ENCODE peak calls at places on chromosomes 6 and 20, in four cellular contexts. A is HepG2, E is SK-N-SH, G is GM12878. U is an unnamed sample.

GRCh38 chr20:41444821-41445220 is 78.2 kb upstream of the EMILIN3 start:
- DNase-seq in A (no peak), G (no peak), E (no peak), U (no peak)

GRCh38 chr6:169668203-169668847 is 33.5 kb downstream of the WDR27 start:
- DNase-seq in G (no peak), E (no peak), A (no peak), U (no peak)

GRCh38 chr20:46021361-46022359 is 7.4 kb upstream of the SLC12A5 start:
- DNase-seq in A (peak), E (peak), G (no peak), U (peak)

GRCh38 chr6:57297505-57297904 is 19.9 kb upstream of the PRIM2 start:
- DNase-seq in A (no peak), G (no peak), E (no peak), U (no peak)

GRCh38 chr6:127118505-127119360 is at the start of gene RSPO3:
- DNase-seq in A (no peak), G (no peak), E (peak), U (peak)

GRCh38 chr6:122491915-122492537 is 20.4 kb upstream of the SERINC1 start:
- DNase-seq in G (no peak), A (peak), E (peak), U (peak)

GRCh38 chr6:70180183-70180903 is 122.5 kb downstream of the COL9A1 start:
- DNase-seq in A (no peak), G (no peak), E (no peak), U (no peak)

GRCh38 chr6:170271771-170272314 is 19.0 kb downstream of the DLL1 start:
- DNase-seq in A (no peak), E (no peak), G (peak), U (no peak)

GRCh38 chr20:46260480-46260879 is 47.8 kb downstream of the CDH22 start:
- DNase-seq in E (no peak), G (no peak), A (no peak), U (no peak)

GRCh38 chr20:17712708-17713107 is 12.9 kb downstream of the BANF2 start:
- DNase-seq in E (no peak), A (no peak), G (no peak), U (no peak)

GRCh38 chr6:14704383-14705271 is 541.2 kb upstream of the JARID2 start:
- DNase-seq in A (no peak), G (no peak), E (no peak), U (no peak)

GRCh38 chr6:5205877-5206840 is 54.6 kb downstream of the LYRM4 start:
- DNase-seq in A (peak), G (no peak), E (peak), U (no peak)

GRCh38 chr6:131116755-131117360 is 18.4 kb upstream of the AKAP7 start:
- DNase-seq in E (peak), A (peak), G (no peak), U (peak)

GRCh38 chr6:17417817-17418216 is 24.4 kb downstream of the CAP2 start:
- DNase-seq in A (no peak), G (no peak), E (peak), U (peak)

GRCh38 chr6:33958863-33959651 is 155.3 kb upstream of the MLN start:
- DNase-seq in A (no peak), G (no peak), E (no peak), U (no peak)

GRCh38 chr6:12851123-12851695 is 134.6 kb downstream of the PHACTR1 start:
- DNase-seq in A (no peak), E (no peak), G (no peak), U (no peak)

GRCh38 chr6:64221776-64222175 is 586.2 kb downstream of the PHF3 start:
- DNase-seq in E (no peak), A (no peak), G (no peak), U (no peak)

GRCh38 chr6:144482142-144482541 is 197.0 kb downstream of the UTRN start:
- DNase-seq in E (peak), G (peak), A (peak), U (peak)

GRCh38 chr6:64838726-64839125 is 868.3 kb downstream of the EYS start:
- DNase-seq in E (no peak), G (no peak), A (no peak), U (no peak)

GRCh38 chr6:32940656-32941411 is at the start of gene HLA-DMB:
- DNase-seq in A (peak), E (peak), G (peak), U (peak)

GRCh38 chr6:42268016-42268834 is 50.6 kb upstream of the MRPS10 start:
- DNase-seq in E (no peak), G (no peak), A (no peak), U (no peak)

GRCh38 chr20:36736451-36737182 is 9.3 kb downstream of the NDRG3 start:
- DNase-seq in A (no peak), G (no peak), E (no peak), U (no peak)

DNA sequence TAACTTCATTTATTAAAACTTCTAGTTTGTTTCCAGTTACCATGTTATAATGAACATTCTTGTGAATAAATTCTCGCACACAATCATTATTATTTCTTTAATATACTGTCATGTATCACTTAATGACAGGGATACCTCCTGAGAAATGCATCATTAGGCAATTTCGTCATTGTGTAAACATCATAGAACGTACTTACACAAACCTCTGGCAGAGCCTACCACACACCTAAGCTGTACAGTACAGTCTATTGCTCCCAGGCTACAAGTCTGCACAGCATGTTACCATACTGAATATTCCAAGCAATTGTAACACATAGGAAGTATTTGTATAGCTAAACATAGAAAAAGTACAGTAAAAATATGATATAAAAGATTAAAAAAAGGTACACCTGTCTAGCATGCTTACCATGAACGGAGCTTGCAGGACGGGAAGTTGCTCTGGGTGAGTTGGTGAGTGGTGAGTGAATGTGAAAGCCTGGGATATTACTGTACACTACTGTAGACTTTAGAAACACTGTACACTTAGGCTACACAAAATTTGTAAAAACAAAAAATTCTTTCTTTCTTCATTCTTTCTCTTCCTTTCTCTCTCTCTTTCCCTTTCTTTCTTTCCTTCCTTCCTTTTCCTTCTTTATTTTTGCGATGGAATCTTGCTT is 268.2 kb upstream of the SOX4 start:
- DNase-seq in G (no peak), A (no peak), E (no peak), U (peak)
- TF ChIP-seq MAX in G (no peak), A (no peak), E (no peak), U (no peak)

GRCh38 chr6:65979120-65979519 is 272.1 kb upstream of the EYS start:
- DNase-seq in E (no peak), G (no peak), A (no peak), U (no peak)
- TF ChIP-seq PBX3 in E (no peak), G (no peak), A (no peak), U (no peak)

GRCh38 chr6:20202070-20202658 is 10.1 kb downstream of the MBOAT1 start:
- DNase-seq in A (peak), E (no peak), G (peak), U (peak)
- TF ChIP-seq MAX in A (no peak), E (no peak), G (no peak), U (no peak)

GRCh38 chr20:64238851-64239387 is 16.6 kb upstream of the PCMTD2 start:
- DNase-seq in A (peak), G (peak), E (no peak), U (no peak)

GRCh38 chr20:64240243-64241015 is 15.1 kb upstream of the PCMTD2 start:
- DNase-seq in G (no peak), A (no peak), E (no peak), U (no peak)

GRCh38 chr20:64238115-64238825 is 17.3 kb upstream of the PCMTD2 start:
- DNase-seq in E (no peak), A (peak), G (no peak), U (no peak)

GRCh38 chr20:64241061-64241460 is 14.5 kb upstream of the PCMTD2 start:
- DNase-seq in A (no peak), G (no peak), E (no peak), U (no peak)

GRCh38 chr20:64239449-64240242 is 15.9 kb upstream of the PCMTD2 start:
- DNase-seq in G (no peak), E (no peak), A (no peak), U (no peak)
- TF ChIP-seq PBX3 in G (no peak), E (no peak), A (no peak), U (no peak)

DNA sequence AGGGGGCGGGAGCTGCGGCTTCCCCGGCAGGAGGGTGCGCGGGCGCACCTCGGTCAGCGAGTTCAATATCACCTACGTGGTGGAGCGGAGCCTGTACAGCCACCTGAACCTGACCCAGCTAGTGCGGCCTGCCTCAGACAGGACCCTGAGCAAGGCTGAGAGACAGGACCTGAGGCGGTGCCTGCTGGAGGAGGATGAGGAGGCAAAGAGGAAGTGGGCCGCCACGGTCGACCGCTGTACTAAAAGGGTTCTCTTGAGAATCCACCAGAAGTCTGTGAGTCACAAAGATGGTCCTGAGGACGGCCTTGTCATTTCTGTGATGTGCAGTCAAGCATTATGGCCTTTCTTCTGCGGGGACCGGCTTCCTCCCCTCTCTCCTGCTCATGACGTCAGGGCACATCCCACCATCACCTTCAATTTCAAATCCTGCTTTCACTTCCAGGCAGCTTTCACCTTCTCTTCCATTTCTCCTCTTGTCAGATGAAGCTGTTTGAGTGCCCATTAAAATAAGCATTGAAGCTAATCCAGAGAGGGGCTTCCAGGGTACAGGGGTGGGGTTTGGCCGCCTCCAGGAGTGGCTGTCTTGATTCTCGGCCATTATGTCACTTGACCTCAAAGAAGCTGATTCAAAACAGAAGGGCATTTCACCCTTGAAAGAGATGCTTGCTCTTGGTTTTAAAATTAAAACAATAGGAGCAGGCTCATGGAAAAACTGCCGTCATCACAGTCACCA is 177.6 kb downstream of the SASH1 start:
- DNase-seq in E (no peak), A (no peak), G (peak), U (no peak)
- TF ChIP-seq MAX in E (no peak), A (no peak), G (no peak), U (no peak)

GRCh38 chr6:10425973-10426780 is 11.3 kb upstream of the TFAP2A start:
- DNase-seq in E (peak), G (no peak), A (peak), U (no peak)
- TF ChIP-seq PBX3 in E (no peak), G (no peak), A (no peak), U (no peak)

GRCh38 chr6:39026175-39026574 is 22.4 kb upstream of the GLP1R start:
- DNase-seq in A (no peak), E (no peak), G (no peak), U (no peak)

DNA sequence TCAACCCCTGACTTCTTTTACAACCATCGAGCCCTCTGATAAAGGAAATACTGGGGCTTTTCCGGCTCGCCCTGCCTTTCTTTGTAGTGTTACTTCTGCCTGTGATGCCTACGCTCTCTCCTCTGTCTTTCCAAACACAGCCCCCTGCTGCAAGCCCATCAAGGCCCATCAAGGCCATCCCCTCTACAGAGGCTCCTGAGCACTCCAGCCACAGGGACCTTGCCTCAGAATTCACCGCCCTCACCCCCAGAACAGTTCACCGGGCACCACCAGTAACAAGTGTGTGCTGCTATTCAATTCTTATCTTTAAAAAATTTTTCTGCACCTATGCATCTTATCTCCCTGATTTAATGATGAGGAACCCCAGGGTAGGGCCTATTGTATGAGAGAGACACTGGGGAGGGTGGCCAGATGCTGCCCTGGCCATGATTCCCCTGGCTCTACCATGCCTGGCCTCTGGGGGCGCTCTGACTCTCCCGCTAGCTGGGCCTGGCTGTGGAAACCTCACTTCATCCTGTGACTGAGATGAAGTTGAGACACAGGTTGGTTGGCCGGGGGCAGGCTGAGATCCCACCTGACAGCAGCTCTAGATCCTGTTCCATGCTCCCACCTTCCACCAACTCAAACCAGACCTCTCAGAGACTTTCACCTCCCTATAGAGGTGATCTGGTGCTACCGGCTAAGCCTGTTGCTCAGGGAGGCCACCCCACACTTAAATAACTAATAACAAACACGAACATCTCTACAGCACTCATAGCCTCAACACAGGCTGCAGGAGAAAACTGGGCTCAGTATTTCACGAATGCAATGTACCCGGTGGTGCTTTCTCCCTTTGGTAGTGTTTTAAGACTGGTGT is 19.2 kb upstream of the GLP1R start:
- DNase-seq in G (no peak), A (peak), E (peak), U (peak)
- TF ChIP-seq MAX in G (no peak), A (no peak), E (no peak), U (no peak)

GRCh38 chr20:33576432-33576883 is 85.7 kb upstream of the C20orf144 start:
- DNase-seq in E (peak), A (no peak), G (no peak), U (no peak)
- TF ChIP-seq PBX3 in E (no peak), A (no peak), G (no peak), U (no peak)

GRCh38 chr6:43967692-43968091 is 159.6 kb downstream of the MRPL14 start:
- DNase-seq in G (no peak), A (no peak), E (no peak), U (no peak)

GRCh38 chr6:43970068-43970912 is 157.0 kb downstream of the MRPL14 start:
- DNase-seq in A (no peak), E (no peak), G (no peak), U (no peak)

GRCh38 chr6:43966806-43967575 is 160.3 kb downstream of the MRPL14 start:
- DNase-seq in E (no peak), A (no peak), G (no peak), U (no peak)

GRCh38 chr6:43969158-43969981 is 157.9 kb downstream of the MRPL14 start:
- DNase-seq in E (no peak), A (no peak), G (no peak), U (no peak)

DNA sequence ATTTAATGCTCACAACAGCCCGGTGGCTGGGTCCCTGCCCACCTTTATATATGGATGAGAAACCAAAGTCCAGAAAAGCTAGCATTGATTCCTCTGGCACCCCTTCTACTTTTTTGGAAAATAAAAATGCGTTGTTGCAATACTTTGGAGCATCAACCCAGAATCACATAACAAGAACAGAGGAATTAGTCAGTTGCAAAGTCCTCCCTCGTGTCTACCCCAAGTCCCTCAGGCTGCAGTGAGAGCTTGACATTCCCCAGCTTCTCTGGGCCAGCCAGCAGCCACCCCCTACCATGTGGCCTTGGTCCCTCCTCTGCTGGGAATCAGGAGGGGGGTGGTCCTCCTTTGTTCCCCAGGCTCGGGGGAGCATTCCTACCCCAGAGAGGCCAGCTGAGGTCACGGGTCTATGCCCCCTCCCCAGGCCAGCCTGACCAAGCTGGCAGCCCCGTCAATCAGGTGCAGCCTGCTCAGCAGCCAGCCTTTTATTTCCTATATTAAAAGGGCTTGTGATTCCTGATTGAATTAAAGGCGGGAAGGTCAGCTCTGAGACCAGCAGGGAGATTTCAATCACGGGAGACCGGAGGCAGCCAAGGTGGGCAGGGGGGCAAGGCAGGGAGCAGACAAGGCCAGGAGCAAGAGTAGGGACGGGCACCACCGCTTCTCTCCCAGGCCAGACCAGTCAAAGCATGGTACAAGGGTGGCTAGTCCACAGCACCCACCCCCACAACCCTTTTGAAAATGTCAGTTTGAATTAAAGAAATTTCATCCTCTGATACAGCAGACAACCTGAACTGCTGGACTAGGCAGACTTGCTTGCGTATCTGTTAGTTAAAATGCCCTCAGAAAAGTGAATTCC is 158.9 kb downstream of the MRPL14 start:
- DNase-seq in E (peak), G (no peak), A (no peak), U (no peak)
- TF ChIP-seq MAX in E (no peak), G (no peak), A (no peak), U (no peak)